ENCODE peak calls at places on chromosomes 4 and X, in six cellular contexts. One of them, this sample, is unnamed.

GRCh38 chrX:40152706-40153334 is 55.1 kb upstream of the BCOR start:
- DNase-seq in HepG2: no peak
- DNase-seq in HCT116: no peak
- DNase-seq in K562: peak
- DNase-seq in H1: no peak
- DNase-seq in SK-N-SH: peak
- DNase-seq in this sample: no peak

GRCh38 chr4:180031330-180031729 is 2211.9 kb upstream of the TENM3 start:
- DNase-seq in HepG2: no peak
- DNase-seq in HCT116: no peak
- DNase-seq in K562: no peak
- DNase-seq in H1: no peak
- DNase-seq in SK-N-SH: no peak
- DNase-seq in this sample: no peak

GRCh38 chr4:3037957-3038451 is 36.3 kb downstream of the HTT-AS start:
- DNase-seq in HepG2: no peak
- DNase-seq in HCT116: no peak
- DNase-seq in K562: no peak
- DNase-seq in H1: no peak
- DNase-seq in SK-N-SH: no peak
- DNase-seq in this sample: no peak

GRCh38 chrX:74924449-74925209 is 623 bp downstream of the NEXMIF start:
- DNase-seq in HepG2: no peak
- DNase-seq in HCT116: no peak
- DNase-seq in K562: no peak
- DNase-seq in H1: peak
- DNase-seq in SK-N-SH: peak
- DNase-seq in this sample: no peak

GRCh38 chr4:183960021-183960420 is 54.9 kb downstream of the STOX2 start:
- DNase-seq in HepG2: no peak
- DNase-seq in HCT116: no peak
- DNase-seq in K562: peak
- DNase-seq in H1: peak
- DNase-seq in SK-N-SH: peak
- DNase-seq in this sample: no peak

GRCh38 chr4:89681219-89681618 is 155.7 kb downstream of the SNCA start:
- DNase-seq in HepG2: peak
- DNase-seq in HCT116: peak
- DNase-seq in K562: no peak
- DNase-seq in H1: peak
- DNase-seq in SK-N-SH: no peak
- DNase-seq in this sample: no peak

GRCh38 chr4:152099555-152099954 is 338.7 kb upstream of the GATB start:
- DNase-seq in HepG2: no peak
- DNase-seq in HCT116: no peak
- DNase-seq in K562: no peak
- DNase-seq in H1: peak
- DNase-seq in SK-N-SH: no peak
- DNase-seq in this sample: no peak

GRCh38 chrX:147699061-147699460 is 212.7 kb upstream of the FMR1 start:
- DNase-seq in HepG2: no peak
- DNase-seq in HCT116: no peak
- DNase-seq in K562: no peak
- DNase-seq in H1: peak
- DNase-seq in SK-N-SH: no peak
- DNase-seq in this sample: no peak

GRCh38 chrX:12819231-12819630 is 28.0 kb downstream of the PRPS2 start:
- DNase-seq in HepG2: no peak
- DNase-seq in HCT116: no peak
- DNase-seq in K562: no peak
- DNase-seq in H1: no peak
- DNase-seq in SK-N-SH: no peak
- DNase-seq in this sample: no peak

DNA sequence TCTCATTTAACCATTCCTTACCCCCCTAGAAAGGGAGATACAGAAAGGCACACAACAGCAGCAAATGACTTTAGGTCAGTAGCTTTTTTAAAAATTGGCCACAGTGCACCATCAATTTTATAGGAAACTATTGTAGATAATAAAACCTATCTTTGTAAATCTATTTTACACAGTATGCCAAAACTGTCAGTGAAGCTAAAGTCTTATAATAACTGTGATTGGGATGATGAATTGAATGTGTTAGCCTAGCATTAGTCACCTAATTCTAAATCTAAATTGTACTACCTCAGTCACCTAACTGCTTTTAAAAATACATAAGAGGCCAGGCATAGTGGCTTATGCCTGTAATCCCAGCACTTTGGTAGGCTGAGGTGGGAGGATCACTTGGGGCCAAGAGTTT is 44.2 kb downstream of the SH3RF1 start:
- DNase-seq in HepG2: no peak
- DNase-seq in HCT116: no peak
- DNase-seq in K562: no peak
- DNase-seq in H1: no peak
- DNase-seq in SK-N-SH: no peak
- DNase-seq in this sample: no peak
- TF ChIP-seq SIN3A in HepG2: no peak
- TF ChIP-seq SIN3A in HCT116: no peak
- TF ChIP-seq SIN3A in K562: no peak
- TF ChIP-seq SIN3A in H1: no peak
- TF ChIP-seq SIN3A in SK-N-SH: no peak
- TF ChIP-seq SIN3A in this sample: no peak

GRCh38 chr4:23766334-23766733 is 123.5 kb downstream of the PPARGC1A start:
- DNase-seq in HepG2: peak
- DNase-seq in HCT116: no peak
- DNase-seq in K562: no peak
- DNase-seq in H1: no peak
- DNase-seq in SK-N-SH: no peak
- DNase-seq in this sample: no peak
- TF ChIP-seq CTCF in HepG2: no peak
- TF ChIP-seq CTCF in HCT116: no peak
- TF ChIP-seq CTCF in K562: no peak
- TF ChIP-seq CTCF in H1: no peak
- TF ChIP-seq CTCF in SK-N-SH: no peak
- TF ChIP-seq CTCF in this sample: no peak

GRCh38 chr4:40843696-40844095 is 93.9 kb downstream of the NSUN7 start:
- DNase-seq in HepG2: no peak
- DNase-seq in HCT116: no peak
- DNase-seq in K562: no peak
- DNase-seq in H1: no peak
- DNase-seq in SK-N-SH: no peak
- DNase-seq in this sample: no peak

GRCh38 chr4:40840985-40841571 is 91.3 kb downstream of the NSUN7 start:
- DNase-seq in HepG2: peak
- DNase-seq in HCT116: peak
- DNase-seq in K562: peak
- DNase-seq in H1: peak
- DNase-seq in SK-N-SH: peak
- DNase-seq in this sample: peak

GRCh38 chr4:40842318-40842717 is 92.6 kb downstream of the NSUN7 start:
- DNase-seq in HepG2: no peak
- DNase-seq in HCT116: no peak
- DNase-seq in K562: no peak
- DNase-seq in H1: no peak
- DNase-seq in SK-N-SH: no peak
- DNase-seq in this sample: no peak

GRCh38 chr4:40844261-40844660 is 94.5 kb downstream of the NSUN7 start:
- DNase-seq in HepG2: no peak
- DNase-seq in HCT116: no peak
- DNase-seq in K562: no peak
- DNase-seq in H1: no peak
- DNase-seq in SK-N-SH: no peak
- DNase-seq in this sample: no peak

GRCh38 chr4:40842725-40843401 is 93.1 kb downstream of the NSUN7 start:
- DNase-seq in HepG2: peak
- DNase-seq in HCT116: no peak
- DNase-seq in K562: no peak
- DNase-seq in H1: no peak
- DNase-seq in SK-N-SH: no peak
- DNase-seq in this sample: no peak
- TF ChIP-seq SIN3A in HepG2: no peak
- TF ChIP-seq SIN3A in HCT116: no peak
- TF ChIP-seq SIN3A in K562: no peak
- TF ChIP-seq SIN3A in H1: no peak
- TF ChIP-seq SIN3A in SK-N-SH: no peak
- TF ChIP-seq SIN3A in this sample: no peak

DNA sequence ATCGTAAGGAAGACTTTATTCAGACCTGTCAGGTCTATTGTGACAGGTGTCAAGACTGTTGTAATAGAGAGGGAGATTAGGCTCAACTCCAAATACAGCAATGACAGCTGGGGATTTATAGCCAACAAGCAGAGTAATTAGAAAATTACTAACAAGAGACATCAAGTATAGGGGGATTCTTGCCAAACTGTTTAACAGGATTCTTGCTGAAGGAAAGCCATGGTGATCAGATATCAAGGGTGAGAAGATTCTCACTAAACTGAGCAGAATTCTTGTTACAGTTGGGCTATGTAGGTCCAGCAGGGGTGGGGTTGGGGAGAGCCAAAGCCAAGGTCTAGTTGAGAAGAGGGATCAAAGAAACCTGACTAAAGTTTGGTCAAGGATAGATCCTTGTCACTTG is 461.0 kb upstream of the GALNT7 start:
- DNase-seq in HepG2: no peak
- DNase-seq in HCT116: no peak
- DNase-seq in K562: no peak
- DNase-seq in H1: no peak
- DNase-seq in SK-N-SH: no peak
- DNase-seq in this sample: no peak
- TF ChIP-seq CTCF in HepG2: no peak
- TF ChIP-seq CTCF in HCT116: no peak
- TF ChIP-seq CTCF in K562: no peak
- TF ChIP-seq CTCF in H1: no peak
- TF ChIP-seq CTCF in SK-N-SH: no peak
- TF ChIP-seq CTCF in this sample: no peak

GRCh38 chr4:174383783-174384182 is 100.1 kb downstream of the CEP44 start:
- DNase-seq in HepG2: no peak
- DNase-seq in HCT116: no peak
- DNase-seq in K562: no peak
- DNase-seq in H1: no peak
- DNase-seq in SK-N-SH: no peak
- DNase-seq in this sample: no peak

GRCh38 chr4:174377613-174378012 is 93.9 kb downstream of the CEP44 start:
- DNase-seq in HepG2: peak
- DNase-seq in HCT116: no peak
- DNase-seq in K562: no peak
- DNase-seq in H1: no peak
- DNase-seq in SK-N-SH: no peak
- DNase-seq in this sample: peak

GRCh38 chr4:174378951-174379350 is 95.2 kb downstream of the CEP44 start:
- DNase-seq in HepG2: no peak
- DNase-seq in HCT116: no peak
- DNase-seq in K562: no peak
- DNase-seq in H1: no peak
- DNase-seq in SK-N-SH: no peak
- DNase-seq in this sample: no peak

GRCh38 chr4:174381419-174381818 is 97.7 kb downstream of the CEP44 start:
- DNase-seq in HepG2: no peak
- DNase-seq in HCT116: no peak
- DNase-seq in K562: no peak
- DNase-seq in H1: no peak
- DNase-seq in SK-N-SH: no peak
- DNase-seq in this sample: no peak

DNA sequence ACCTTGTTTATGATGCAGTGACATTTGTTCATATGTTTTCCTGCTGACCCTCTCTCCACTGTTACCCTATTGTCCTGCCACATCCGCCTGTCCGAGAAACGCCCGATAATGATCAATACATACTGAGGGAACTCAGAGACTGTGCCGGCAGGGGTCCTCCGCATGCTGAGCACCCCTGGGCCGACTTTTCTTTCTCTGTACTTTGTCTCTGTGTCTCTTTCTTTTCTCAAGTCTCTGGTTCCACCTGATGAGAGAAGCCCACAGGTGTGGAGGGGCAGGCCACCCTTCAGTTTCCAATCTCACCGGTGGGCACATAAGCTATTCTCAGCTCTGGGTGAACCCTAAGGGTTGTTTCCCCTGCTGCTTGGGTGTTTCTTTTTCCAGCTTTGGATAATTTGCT is 97.0 kb downstream of the CEP44 start:
- DNase-seq in HepG2: no peak
- DNase-seq in HCT116: no peak
- DNase-seq in K562: no peak
- DNase-seq in H1: no peak
- DNase-seq in SK-N-SH: no peak
- DNase-seq in this sample: no peak
- TF ChIP-seq SIN3A in HepG2: no peak
- TF ChIP-seq SIN3A in HCT116: no peak
- TF ChIP-seq SIN3A in K562: no peak
- TF ChIP-seq SIN3A in H1: no peak
- TF ChIP-seq SIN3A in SK-N-SH: no peak
- TF ChIP-seq SIN3A in this sample: no peak

GRCh38 chr4:57075353-57075752 is 34.8 kb downstream of the IGFBP7 start:
- DNase-seq in HepG2: no peak
- DNase-seq in HCT116: no peak
- DNase-seq in K562: no peak
- DNase-seq in H1: no peak
- DNase-seq in SK-N-SH: no peak
- DNase-seq in this sample: no peak

GRCh38 chr4:57076646-57077045 is 33.5 kb downstream of the IGFBP7 start:
- DNase-seq in HepG2: no peak
- DNase-seq in HCT116: no peak
- DNase-seq in K562: no peak
- DNase-seq in H1: no peak
- DNase-seq in SK-N-SH: no peak
- DNase-seq in this sample: no peak

GRCh38 chr4:57071340-57071739 is 38.8 kb downstream of the IGFBP7 start:
- DNase-seq in HepG2: no peak
- DNase-seq in HCT116: no peak
- DNase-seq in K562: no peak
- DNase-seq in H1: no peak
- DNase-seq in SK-N-SH: no peak
- DNase-seq in this sample: no peak

GRCh38 chr4:57074753-57075152 is 35.4 kb downstream of the IGFBP7 start:
- DNase-seq in HepG2: no peak
- DNase-seq in HCT116: no peak
- DNase-seq in K562: no peak
- DNase-seq in H1: no peak
- DNase-seq in SK-N-SH: peak
- DNase-seq in this sample: no peak

GRCh38 chr4:57073559-57073958 is 36.6 kb downstream of the IGFBP7 start:
- DNase-seq in HepG2: no peak
- DNase-seq in HCT116: no peak
- DNase-seq in K562: no peak
- DNase-seq in H1: no peak
- DNase-seq in SK-N-SH: no peak
- DNase-seq in this sample: no peak
- TF ChIP-seq CTCF in HepG2: no peak
- TF ChIP-seq CTCF in HCT116: no peak
- TF ChIP-seq CTCF in K562: no peak
- TF ChIP-seq CTCF in H1: no peak
- TF ChIP-seq CTCF in SK-N-SH: no peak
- TF ChIP-seq CTCF in this sample: no peak

GRCh38 chrX:9928083-9928482 is 39.1 kb upstream of the CLDN34 start:
- DNase-seq in HepG2: no peak
- DNase-seq in HCT116: no peak
- DNase-seq in K562: no peak
- DNase-seq in H1: peak
- DNase-seq in SK-N-SH: no peak
- DNase-seq in this sample: no peak
- TF ChIP-seq SIN3A in HepG2: no peak
- TF ChIP-seq SIN3A in HCT116: no peak
- TF ChIP-seq SIN3A in K562: no peak
- TF ChIP-seq SIN3A in H1: no peak
- TF ChIP-seq SIN3A in SK-N-SH: no peak
- TF ChIP-seq SIN3A in this sample: no peak

This sample was measured in Panc1.